ENCODE peak calls at places on chromosomes 6 and 20, in eight cellular contexts. T is HEK293T; F is stimulated activated CD8-positive, alpha-beta memory T cell treated with anti-CD3 and anti-CD28 coated beads, Interleukin-4, amount 100 ng/mL, for 24 hours; R is AG10803; A is astrocyte of the spinal cord; G is HCT116; H is nephron progenitor cell; B is hypothalamus. E is an unnamed sample.

GRCh38 chr6:22575190-22575589 is 5.8 kb downstream of the HDGFL1 start:
- DNase-seq in T (no peak), F (no peak), R (no peak), A (peak; percentile 48), G (no peak), H (no peak), B (no peak), E (peak; percentile 42)

GRCh38 chr6:90978046-90978445 is 391.2 kb upstream of the MAP3K7 start:
- DNase-seq in T (no peak), F (no peak), R (no peak), A (no peak), G (no peak), H (no peak), B (no peak), E (no peak)

GRCh38 chr6:42211726-42212125 is 5.9 kb downstream of the MRPS10 start:
- DNase-seq in T (no peak), F (no peak), R (no peak), A (no peak), G (no peak), H (no peak), B (no peak), E (no peak)

GRCh38 chr20:38171301-38172010 is 6.4 kb upstream of the TGM2 start:
- DNase-seq in T (no peak), F (no peak), R (peak; percentile 26), A (no peak), G (no peak), H (no peak), B (no peak), E (no peak)

GRCh38 chr20:34579936-34580587 is 21.5 kb downstream of the MAP1LC3A start:
- DNase-seq in T (no peak), F (no peak), R (peak; percentile 49), A (peak; percentile 12), G (no peak), H (no peak), B (no peak), E (no peak)

GRCh38 chr6:139508023-139508422 is 133.6 kb upstream of the CITED2 start:
- DNase-seq in T (no peak), F (no peak), R (peak; percentile 75), A (no peak), G (no peak), H (no peak), B (no peak), E (peak; percentile 46)

GRCh38 chr6:73043446-73043845 is 181.8 kb downstream of the KHDC1L start:
- DNase-seq in T (no peak), F (no peak), R (no peak), A (no peak), G (no peak), H (no peak), B (no peak), E (no peak)

GRCh38 chr20:36975085-36975829 is 23.7 kb upstream of the SAMHD1 start:
- DNase-seq in T (no peak), F (no peak), R (no peak), A (no peak), G (no peak), H (no peak), B (no peak), E (no peak)

GRCh38 chr6:99349620-99350141 is at the start of gene FAXC:
- DNase-seq in T (peak; percentile 66), F (no peak), R (peak; percentile 3), A (no peak), G (peak; percentile 16), H (peak; percentile 63), B (peak; percentile 49), E (peak; percentile 13)

GRCh38 chr6:24719125-24719931 is at the start of gene C6orf62:
- DNase-seq in T (peak; percentile 8), F (peak; percentile 35), R (peak; percentile 31), A (no peak), G (no peak), H (peak; percentile 28), B (no peak), E (no peak)

GRCh38 chr6:36597775-36598174 is 3.6 kb downstream of the SRSF3 start:
- DNase-seq in T (no peak), F (no peak), R (no peak), A (no peak), G (no peak), H (no peak), B (no peak), E (no peak)

GRCh38 chr6:12693122-12693521 is 23.4 kb upstream of the PHACTR1 start:
- DNase-seq in T (no peak), F (no peak), R (no peak), A (no peak), G (no peak), H (no peak), B (no peak), E (no peak)

GRCh38 chr20:19012671-19013070 is 199.1 kb downstream of the SCP2D1 start:
- DNase-seq in T (no peak), F (no peak), R (peak; percentile 68), A (no peak), G (no peak), H (no peak), B (no peak), E (no peak)

GRCh38 chr20:63061701-63062100 is 54.9 kb upstream of the BHLHE23 start:
- DNase-seq in T (no peak), F (no peak), R (no peak), A (no peak), G (no peak), H (no peak), B (no peak), E (no peak)

E was measured in fibroblast of pulmonary artery.